ENCODE peak calls at places on chromosomes 5 and 9, in ten cellular contexts. T is endodermal cell; L is upper lobe of left lung; F is CD4-positive, alpha-beta T cell; O is CD4-positive, alpha-beta memory T cell; J is cardiac muscle cell; A is A549; I is tibial artery; N is thoracic aorta; S is heart left ventricle. P is an unnamed sample.
A peak's percentile ranks its signal among the peaks of the same experiment; 100 is the strongest.

GRCh38 chr5:139761501-139761900 is 34.1 kb upstream of the PSD2 start:
- DNase-seq in L (no peak), A (no peak), T (no peak), O (no peak), I (no peak), N (no peak), F (no peak), S (no peak), J (no peak), P (no peak)

GRCh38 chr5:135950611-135951010 is 4.2 kb downstream of the LECT2 start:
- DNase-seq in A (no peak), F (no peak), N (no peak), L (no peak), J (no peak), T (no peak), S (no peak), I (no peak), O (no peak), P (no peak)

GRCh38 chr5:127785098-127785927 is 82.1 kb downstream of the CCDC192 start:
- DNase-seq in L (no peak), J (peak; percentile 82), N (no peak), T (no peak), A (no peak), S (no peak), F (no peak), I (no peak), O (peak; percentile 34), P (no peak)

GRCh38 chr5:167050568-167051214 is 1240.8 kb upstream of the WWC1 start:
- DNase-seq in A (no peak), O (no peak), F (no peak), I (no peak), S (no peak), N (no peak), T (peak; percentile 78), L (no peak), J (peak; percentile 76), P (no peak)

GRCh38 chr9:113720495-113720894 is 155.6 kb upstream of the ZNF618 start:
- DNase-seq in T (peak; percentile 57), A (no peak), J (no peak), S (no peak), O (no peak), F (no peak), L (no peak), N (no peak), I (no peak), P (no peak)

GRCh38 chr9:123649909-123650308 is 280.0 kb downstream of the DENND1A start:
- DNase-seq in L (no peak), I (no peak), F (no peak), S (no peak), J (no peak), N (no peak), T (no peak), O (no peak), A (no peak), P (no peak)

GRCh38 chr5:34959323-34959722 is 30.0 kb downstream of the DNAJC21 start:
- DNase-seq in S (no peak), I (no peak), N (no peak), T (no peak), F (no peak), J (peak; percentile 21), L (no peak), O (no peak), A (no peak), P (no peak)

GRCh38 chr5:61991426-61991825 is 314.6 kb upstream of the KIF2A start:
- DNase-seq in J (no peak), L (no peak), A (no peak), O (no peak), I (no peak), T (no peak), N (no peak), S (no peak), F (no peak), P (no peak)

GRCh38 chr5:122095158-122095557 is 17.1 kb upstream of the LOX start:
- DNase-seq in A (no peak), O (no peak), S (no peak), L (no peak), N (no peak), F (no peak), I (no peak), J (no peak), T (no peak), P (no peak)

GRCh38 chr5:122089614-122090013 is 11.6 kb upstream of the LOX start:
- DNase-seq in J (peak; percentile 87), I (no peak), S (peak; percentile 34), F (no peak), A (no peak), L (no peak), T (no peak), O (no peak), N (no peak), P (no peak)

GRCh38 chr5:122091942-122092600 is 14.0 kb upstream of the LOX start:
- DNase-seq in L (no peak), A (no peak), J (peak; percentile 67), I (no peak), S (no peak), O (no peak), F (no peak), N (no peak), T (peak; percentile 52), P (no peak)

GRCh38 chr5:122093861-122094650 is 16.0 kb upstream of the LOX start:
- DNase-seq in F (no peak), S (no peak), A (no peak), T (no peak), O (no peak), L (no peak), I (no peak), J (no peak), N (no peak), P (no peak)

DNA sequence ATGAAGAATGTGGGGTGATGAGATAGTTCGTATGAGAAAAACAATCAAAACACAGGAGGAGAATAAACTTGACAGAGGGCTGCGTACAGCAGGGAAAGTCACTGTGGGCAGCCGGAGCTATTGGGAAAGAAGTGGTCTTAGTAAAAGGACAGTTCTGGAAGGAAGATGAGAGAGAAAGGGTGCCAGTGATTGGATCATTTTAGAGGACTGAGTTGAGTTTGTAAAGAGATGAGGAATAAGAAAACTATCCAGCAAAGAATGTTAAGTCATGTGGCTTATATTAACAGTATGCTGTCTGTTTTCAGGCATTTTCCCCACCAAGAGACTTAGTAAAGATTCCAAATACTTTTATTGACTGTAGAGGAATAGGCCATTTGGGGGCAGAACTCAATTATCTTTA is 15.4 kb upstream of the LOX start:
- DNase-seq in I (no peak), F (no peak), J (peak; percentile 63), T (no peak), O (no peak), N (no peak), A (no peak), L (no peak), S (no peak), P (no peak)
- H3K27ac ChIP-seq in I (peak overlapping the region; percentile 29), F (no peak overlapping the region), J (no peak overlapping the region), T (no peak overlapping the region), O (no peak overlapping the region), N (no peak overlapping the region), A (no peak overlapping the region), L (no peak overlapping the region), S (no peak overlapping the region), P (no peak overlapping the region)

DNA sequence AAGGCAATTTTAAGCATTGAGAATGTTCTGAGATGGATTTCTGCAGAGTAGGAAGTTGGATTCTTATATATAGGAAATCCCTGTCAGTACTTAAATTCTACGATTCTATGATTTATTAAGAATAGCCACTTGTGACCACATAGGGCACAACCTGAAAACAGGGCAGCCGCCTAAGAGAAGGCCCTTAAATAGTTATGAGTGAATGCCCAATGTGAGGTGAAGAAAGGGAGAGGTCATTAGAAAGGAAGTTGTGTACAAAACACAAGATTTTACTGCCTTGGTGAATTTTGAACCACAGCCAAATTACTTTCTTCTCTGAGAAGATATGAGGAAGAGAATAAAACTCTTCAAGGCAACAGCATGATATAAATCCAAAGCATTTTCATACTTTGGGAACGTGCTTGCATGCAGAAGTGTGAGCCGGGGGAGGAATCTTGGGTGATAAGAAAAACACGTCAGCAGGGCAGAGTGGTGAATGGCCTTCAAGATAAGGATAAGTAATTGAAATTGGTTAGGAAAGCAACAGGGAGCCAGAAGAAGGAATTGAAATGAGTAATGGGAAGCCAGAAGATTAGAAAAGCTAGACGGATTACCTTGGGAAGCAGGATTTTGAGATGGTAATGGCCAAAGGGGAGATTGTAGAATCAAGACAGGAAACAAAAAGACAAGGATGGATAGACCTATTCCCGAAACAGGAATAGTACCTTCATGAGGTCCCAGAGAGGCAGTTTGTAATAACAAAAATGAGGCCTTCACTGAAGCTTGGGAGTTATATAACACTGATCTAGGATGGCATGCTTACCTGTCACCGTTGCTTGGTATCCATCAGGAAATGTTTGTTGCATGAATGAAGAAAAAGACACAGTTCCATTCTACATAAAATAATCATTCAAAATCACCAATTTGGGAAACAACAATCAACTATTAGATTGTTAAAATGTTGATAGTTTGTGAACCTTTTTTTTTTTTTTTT is 244.3 kb downstream of the PDE4D start:
- DNase-seq in N (no peak), L (no peak), A (no peak), J (peak; percentile 96), O (no peak), I (no peak), F (no peak), S (no peak), T (peak; percentile 63), P (no peak)
- H3K27ac ChIP-seq in N (no peak overlapping the region), L (no peak overlapping the region), A (peak overlapping the region; percentile 5), J (peak overlapping the region; percentile 68), O (no peak overlapping the region), I (peak overlapping the region; percentile 40), F (no peak overlapping the region), S (no peak overlapping the region), T (peak overlapping the region; percentile 4), P (no peak overlapping the region)

DNA sequence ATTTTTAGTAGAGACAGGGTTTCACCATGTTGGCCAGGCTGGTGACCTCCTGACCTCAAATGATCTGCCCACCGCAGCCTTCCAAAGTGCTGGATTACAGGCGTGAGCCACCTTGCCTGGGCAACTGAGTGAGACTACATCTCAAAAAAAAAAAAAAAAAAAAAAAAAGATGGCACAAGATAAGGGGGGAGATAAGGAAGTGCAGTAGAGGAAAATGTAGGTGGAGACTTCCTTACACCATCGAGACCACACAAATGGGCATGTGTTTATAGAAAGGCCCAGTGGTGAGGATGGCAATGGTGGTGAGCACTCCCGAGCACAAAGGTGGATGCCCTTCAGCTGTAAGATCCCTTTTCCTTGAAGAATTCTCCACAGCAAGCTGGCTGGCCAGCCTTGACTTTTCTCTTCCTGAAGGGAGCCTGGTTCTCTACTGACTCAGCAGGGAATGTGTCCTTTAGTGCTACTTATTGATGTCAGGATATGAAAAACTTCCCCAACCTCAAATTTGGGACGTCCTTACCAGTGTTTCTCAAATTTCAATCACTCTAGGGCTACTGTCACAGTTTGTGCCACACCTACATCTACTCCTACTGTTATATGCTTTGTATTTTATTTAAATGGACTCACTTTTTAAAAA is 28.2 kb downstream of the ERGIC1 start:
- DNase-seq in T (no peak), S (no peak), I (no peak), J (no peak), N (no peak), F (no peak), L (no peak), O (no peak), A (no peak), P (no peak)
- H3K27ac ChIP-seq in T (no peak overlapping the region), S (peak overlapping the region; percentile 95), I (peak overlapping the region; percentile 90), J (no peak overlapping the region), N (peak overlapping the region; percentile 100), F (no peak overlapping the region), L (peak overlapping the region; percentile 87), O (no peak overlapping the region), A (peak overlapping the region; percentile 96), P (no peak overlapping the region)

DNA sequence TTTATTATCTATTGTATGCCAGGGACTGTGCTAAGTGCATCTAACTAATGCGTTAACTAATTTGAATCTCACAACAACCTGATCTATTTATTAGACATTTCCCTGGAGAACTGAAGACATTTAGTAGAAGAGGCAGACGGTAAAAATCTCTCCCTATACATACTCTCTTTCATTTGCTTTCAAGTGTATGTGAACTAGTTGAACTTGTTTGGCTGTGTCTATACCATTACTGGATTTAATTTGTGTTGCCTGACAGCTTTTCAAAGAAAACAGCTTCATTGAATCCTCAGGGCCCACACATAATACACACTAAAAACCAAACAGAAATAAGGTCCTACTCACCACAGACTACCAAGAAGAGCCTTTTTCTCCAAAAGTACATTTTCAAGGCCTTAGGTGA is 133.6 kb upstream of the NR3C1 start:
- DNase-seq in J (no peak), F (no peak), O (no peak), S (no peak), I (no peak), A (no peak), T (no peak), L (no peak), N (no peak), P (no peak)
- H3K27ac ChIP-seq in J (no peak overlapping the region), F (no peak overlapping the region), O (no peak overlapping the region), S (no peak overlapping the region), I (no peak overlapping the region), A (peak overlapping the region; percentile 68), T (no peak overlapping the region), L (no peak overlapping the region), N (no peak overlapping the region), P (no peak overlapping the region)

P was measured in caudate nucleus.